ENCODE peak calls at places on chromosomes 1 and 21, in four cellular contexts. J is ovary, U is PC-3, W is AG04450. V is an unnamed sample.

GRCh38 chr1:13950637-13951036 is 250.6 kb downstream of the PRDM2 start:
- DNase-seq in U (no peak), W (no peak), J (no peak), V (no peak)

GRCh38 chr1:235018161-235018560 is 110.5 kb downstream of the TOMM20 start:
- DNase-seq in U (peak), W (peak), J (no peak), V (peak)

GRCh38 chr1:204574856-204575145 is 58.6 kb downstream of the MDM4 start:
- DNase-seq in J (no peak), U (no peak), W (no peak), V (no peak)

GRCh38 chr1:39129514-39129913 is 75.0 kb upstream of the MACF1 start:
- DNase-seq in J (no peak), U (peak), W (no peak), V (peak)

GRCh38 chr1:1305300-1306069 is 2.2 kb downstream of the ACAP3 start:
- DNase-seq in W (peak), U (peak), J (peak), V (peak)

GRCh38 chr1:67061266-67061665 is 7.3 kb upstream of the SLC35D1 start:
- DNase-seq in J (no peak), U (no peak), W (no peak), V (no peak)

GRCh38 chr1:7430047-7430608 is 341.0 kb upstream of the VAMP3 start:
- DNase-seq in U (no peak), W (no peak), J (no peak), V (no peak)

GRCh38 chr21:20994790-20995189 is 3.4 kb upstream of the NCAM2 start:
- DNase-seq in U (no peak), J (no peak), W (no peak), V (no peak)

GRCh38 chr1:12037486-12038355 is 18.4 kb downstream of the MIIP start:
- DNase-seq in U (no peak), J (no peak), W (no peak), V (no peak)

GRCh38 chr1:3336641-3337621 is 117.5 kb upstream of the ARHGEF16 start:
- DNase-seq in J (no peak), U (peak), W (no peak), V (no peak)

GRCh38 chr1:180167021-180167701 is 12.5 kb downstream of the QSOX1 start:
- DNase-seq in J (peak), W (no peak), U (no peak), V (no peak)

DNA sequence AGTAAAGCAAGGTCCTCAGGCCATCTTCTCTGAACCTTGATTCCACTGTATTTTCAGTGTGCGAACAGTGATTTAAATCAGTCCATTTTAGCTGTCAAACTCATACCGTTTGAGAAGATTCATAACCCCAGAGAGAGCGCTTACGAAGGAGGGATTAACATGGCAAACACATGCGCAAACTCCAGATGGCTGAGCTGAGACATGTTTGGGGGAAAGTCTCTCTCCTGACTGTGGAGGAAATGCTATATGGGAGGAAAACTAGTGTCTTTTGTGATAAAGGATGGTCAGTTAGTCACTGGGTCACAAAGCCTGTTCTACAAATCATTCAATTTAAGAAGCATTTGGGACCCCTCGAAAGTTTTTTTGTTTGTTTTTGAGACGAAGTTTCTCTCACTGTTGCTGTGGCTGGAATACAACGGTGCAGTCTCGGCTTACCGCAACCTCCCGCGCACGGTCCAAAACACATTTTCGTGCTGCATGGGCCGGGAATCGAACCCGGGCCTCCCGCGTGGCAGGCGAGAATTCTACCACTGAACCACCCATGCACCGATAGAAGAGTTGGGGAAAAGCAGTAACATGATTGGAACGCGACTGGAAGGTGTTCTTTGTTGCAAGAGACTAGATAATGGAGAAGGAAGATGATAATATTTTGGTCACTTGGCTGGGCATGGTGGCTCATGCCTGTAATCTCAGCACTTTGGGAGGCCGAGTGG is 58.4 kb upstream of the CXADR start:
- DNase-seq in J (peak), W (peak), U (peak), V (peak)
- H3K4me3 ChIP-seq in J (no peak), W (no peak), U (no peak), V (no peak)

DNA sequence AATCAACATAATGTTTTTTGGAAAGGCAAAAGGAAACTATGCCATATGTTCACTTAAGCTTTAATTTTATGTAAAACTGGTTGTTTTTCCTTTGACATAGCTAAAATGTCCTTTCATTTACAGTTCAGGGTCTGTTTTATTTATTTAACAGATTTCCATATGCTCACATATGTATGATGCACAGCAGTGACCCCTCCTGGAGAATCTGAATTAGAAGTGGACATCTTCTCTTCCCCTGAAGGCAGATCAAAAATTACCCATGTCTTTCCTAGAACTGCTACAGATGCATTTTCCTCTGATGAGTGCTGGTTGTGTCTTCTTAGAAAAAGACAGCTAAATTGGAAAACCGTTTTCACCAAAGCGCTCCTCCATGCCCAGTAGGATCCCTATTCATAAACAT is 143.6 kb upstream of the USH2A start:
- DNase-seq in J (no peak), U (peak), W (no peak), V (peak)
- TF ChIP-seq CTCF in J (no peak), U (peak), W (peak), V (peak)

DNA sequence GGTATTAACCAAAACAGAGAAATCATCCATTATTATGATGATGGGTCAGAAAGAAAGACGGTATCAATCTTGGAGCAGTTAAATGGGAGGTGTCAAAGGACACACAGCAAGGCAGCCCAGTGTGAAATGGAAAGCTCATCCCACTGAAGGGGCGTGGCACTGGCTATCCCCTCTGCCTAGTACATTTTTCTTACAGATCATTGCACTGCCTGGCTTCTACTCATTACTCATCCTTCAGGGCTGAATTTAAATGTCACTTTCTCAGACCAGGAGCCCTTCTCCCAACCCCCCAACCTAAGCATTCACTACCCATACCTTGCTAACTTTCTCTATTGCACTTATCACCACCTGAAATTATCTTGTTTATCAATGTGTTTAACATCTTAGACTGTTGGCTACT is 10.1 kb downstream of the JAK1 start:
- DNase-seq in U (peak), W (no peak), J (no peak), V (no peak)
- H3K4me3 ChIP-seq in U (no peak), W (no peak), J (no peak), V (no peak)

GRCh38 chr1:69258842-69259241 is 308.9 kb upstream of the LRRC7 start:
- DNase-seq in J (no peak), U (peak), W (no peak), V (no peak)
- TF ChIP-seq CTCF in J (no peak), U (no peak), W (no peak), V (no peak)

DNA sequence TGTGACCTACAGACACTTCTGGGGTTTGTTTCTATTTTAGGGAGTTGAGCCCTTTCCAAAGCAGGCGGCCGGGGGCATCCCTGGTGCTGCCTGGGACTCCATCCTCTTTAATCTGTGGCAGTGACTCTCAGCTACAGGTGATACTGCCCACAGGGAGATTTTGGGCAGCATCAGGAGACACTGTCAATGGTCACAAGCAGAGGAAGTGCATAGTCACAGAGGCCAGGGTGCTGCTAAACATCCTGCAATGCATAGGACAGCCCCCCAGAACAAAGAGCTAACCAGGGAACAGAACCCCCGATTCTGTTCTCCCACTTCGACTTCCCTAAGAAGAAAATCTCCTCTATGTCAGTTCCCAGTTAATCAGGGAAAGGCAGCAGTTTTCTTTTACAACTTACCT is 66.2 kb downstream of the TEX35 start:
- DNase-seq in U (no peak), W (no peak), J (no peak), V (no peak)
- H3K4me3 ChIP-seq in U (no peak), W (no peak), J (no peak), V (no peak)

V was measured in astrocyte of the spinal cord.